ENCODE peak calls at places on chromosomes 4 and X, in five cellular contexts. N, O, M, Q and B are unnamed samples.

GRCh38 chr4:136922066-136922465 is 610.2 kb downstream of the PCDH18 start:
- DNase-seq in Q (no peak), N (no peak), M (no peak), O (no peak), B (no peak)

GRCh38 chr4:134935320-134935719 is 733.7 kb upstream of the PABPC4L start:
- DNase-seq in M (no peak), N (peak), O (no peak), Q (no peak), B (no peak)

GRCh38 chr4:112234952-112235609 is 3.5 kb downstream of the AP1AR start:
- DNase-seq in O (peak), M (peak), N (peak), Q (peak), B (no peak)

GRCh38 chr4:111016416-111016815 is 393.5 kb upstream of the PITX2 start:
- DNase-seq in O (no peak), N (no peak), Q (no peak), M (no peak), B (no peak)

GRCh38 chrX:1520350-1520749 is 16.6 kb downstream of the P2RY8 start:
- DNase-seq in M (no peak), N (no peak), O (no peak), Q (no peak), B (no peak)

GRCh38 chrX:24475480-24475879 is 10.4 kb downstream of the PDK3 start:
- DNase-seq in M (no peak), Q (no peak), N (no peak), O (no peak), B (no peak)

GRCh38 chr4:184012937-184013336 is 107.8 kb downstream of the STOX2 start:
- DNase-seq in O (no peak), Q (no peak), N (no peak), M (no peak), B (no peak)

GRCh38 chr4:122508083-122508482 is 51.6 kb upstream of the IL2 start:
- DNase-seq in Q (no peak), N (no peak), M (no peak), O (no peak), B (no peak)

GRCh38 chrX:53445977-53446376 is 11.8 kb upstream of the HSD17B10 start:
- DNase-seq in O (no peak), N (peak), M (peak), Q (peak), B (peak)

GRCh38 chr4:10075953-10076391 is 40.6 kb downstream of the WDR1 start:
- DNase-seq in O (no peak), Q (no peak), M (no peak), N (no peak), B (no peak)

GRCh38 chr4:182018691-182019090 is 224.5 kb upstream of the TENM3 start:
- DNase-seq in O (no peak), Q (no peak), N (no peak), M (no peak), B (no peak)

GRCh38 chr4:28886934-28887333 is 1833.2 kb upstream of the PCDH7 start:
- DNase-seq in M (no peak), N (no peak), O (no peak), Q (no peak), B (no peak)

GRCh38 chr4:99754756-99755155 is 61.9 kb upstream of the DAPP1 start:
- DNase-seq in Q (no peak), N (no peak), O (no peak), M (no peak), B (no peak)